ENCODE peak calls at places on chromosomes 11 and 22, in six cellular contexts. Z, K, A, D, C and E are unnamed samples.

GRCh38 chr22:41382098-41382578 is 396 bp downstream of the TEF start:
- DNase-seq in Z (peak; percentile 66), K (peak; percentile 54), A (peak; percentile 74), D (peak; percentile 69), C (peak; percentile 83), E (no peak)

GRCh38 chr11:19976281-19976941 is 183.9 kb downstream of the DBX1 start:
- DNase-seq in Z (no peak), K (no peak), A (no peak), D (no peak), C (no peak), E (no peak)

GRCh38 chr11:114168691-114169090 is 109.2 kb downstream of the ZBTB16 start:
- DNase-seq in Z (no peak), K (no peak), A (no peak), D (no peak), C (no peak), E (no peak)

GRCh38 chr11:125603207-125603606 is 10.6 kb downstream of the STT3A start:
- DNase-seq in Z (no peak), K (peak; percentile 17), A (no peak), D (no peak), C (no peak), E (no peak)

GRCh38 chr11:46247664-46248063 is 29.8 kb upstream of the CREB3L1 start:
- DNase-seq in Z (peak; percentile 73), K (peak; percentile 43), A (no peak), D (no peak), C (peak; percentile 44), E (peak; percentile 76)

GRCh38 chr11:33687733-33688479 is 12.7 kb downstream of the C11orf91 start:
- DNase-seq in Z (no peak), K (peak; percentile 80), A (no peak), D (peak; percentile 65), C (peak; percentile 66), E (no peak)

GRCh38 chr11:2473361-2474058 is 28.7 kb downstream of the KCNQ1 start:
- DNase-seq in Z (no peak), K (no peak), A (no peak), D (no peak), C (no peak), E (no peak)

GRCh38 chr22:30127749-30128166 is 47.5 kb downstream of the HORMAD2 start:
- DNase-seq in Z (no peak), K (peak; percentile 43), A (no peak), D (no peak), C (no peak), E (no peak)

GRCh38 chr11:27227744-27228143 is 135.3 kb downstream of the CCDC34 start:
- DNase-seq in Z (no peak), K (no peak), A (no peak), D (no peak), C (no peak), E (no peak)

GRCh38 chr11:83191986-83192385 is 1.5 kb upstream of the ANKRD42 start:
- DNase-seq in Z (no peak), K (no peak), A (no peak), D (no peak), C (no peak), E (no peak)

GRCh38 chr11:86608251-86608799 is 64.1 kb downstream of the ME3 start:
- DNase-seq in Z (peak; percentile 70), K (peak; percentile 85), A (peak; percentile 68), D (peak; percentile 46), C (peak; percentile 43), E (peak; percentile 59)

GRCh38 chr11:69475866-69476714 is 5.4 kb upstream of the LINC01488 start:
- DNase-seq in Z (no peak), K (no peak), A (no peak), D (no peak), C (no peak), E (no peak)

GRCh38 chr11:124722176-124722575 is 17.6 kb upstream of the NRGN start:
- DNase-seq in Z (no peak), K (no peak), A (no peak), D (no peak), C (no peak), E (no peak)

GRCh38 chr11:4118107-4118506 is 23.5 kb downstream of the RRM1 start:
- DNase-seq in Z (no peak), K (peak; percentile 41), A (no peak), D (no peak), C (no peak), E (no peak)

GRCh38 chr11:19725379-19726079 is 12.9 kb downstream of the NAV2 start:
- DNase-seq in Z (peak; percentile 67), K (no peak), A (no peak), D (no peak), C (no peak), E (no peak)

GRCh38 chr22:45357492-45357891 is 47.8 kb downstream of the FAM118A start:
- DNase-seq in Z (no peak), K (no peak), A (no peak), D (no peak), C (no peak), E (no peak)

GRCh38 chr11:298406-299065 is 790 bp downstream of the IFITM5 start:
- DNase-seq in Z (no peak), K (no peak), A (no peak), D (no peak), C (no peak), E (no peak)

GRCh38 chr22:46063861-46064235 is 86.5 kb upstream of the PPARA start:
- DNase-seq in Z (no peak), K (no peak), A (no peak), D (no peak), C (no peak), E (peak; percentile 73)

GRCh38 chr11:93122535-93122934 is 75.3 kb downstream of the SLC36A4 start:
- DNase-seq in Z (no peak), K (no peak), A (no peak), D (no peak), C (no peak), E (no peak)

GRCh38 chr11:22930816-22931594 is 70.7 kb upstream of the CCDC179 start:
- DNase-seq in Z (no peak), K (no peak), A (no peak), D (no peak), C (no peak), E (no peak)

GRCh38 chr11:26620282-26621045 is 48.4 kb upstream of the MUC15 start:
- DNase-seq in Z (no peak), K (no peak), A (no peak), D (no peak), C (no peak), E (no peak)

GRCh38 chr22:23248583-23248982 is 68.3 kb downstream of the BCR start:
- DNase-seq in Z (peak; percentile 62), K (peak; percentile 53), A (no peak), D (no peak), C (no peak), E (no peak)

GRCh38 chr22:23249506-23250423 is 69.5 kb downstream of the BCR start:
- DNase-seq in Z (no peak), K (no peak), A (no peak), D (no peak), C (no peak), E (no peak)

GRCh38 chr22:23253475-23254055 is 73.3 kb downstream of the BCR start:
- DNase-seq in Z (no peak), K (no peak), A (no peak), D (no peak), C (no peak), E (no peak)

GRCh38 chr22:23251445-23252093 is 71.3 kb downstream of the BCR start:
- DNase-seq in Z (no peak), K (no peak), A (no peak), D (no peak), C (no peak), E (no peak)

GRCh38 chr22:23250424-23251363 is 70.4 kb downstream of the BCR start:
- DNase-seq in Z (no peak), K (no peak), A (no peak), D (no peak), C (no peak), E (no peak)
- TF ChIP-seq CTCF in Z (no peak), K (no peak), A (no peak), D (no peak), C (no peak), E (no peak)

DNA sequence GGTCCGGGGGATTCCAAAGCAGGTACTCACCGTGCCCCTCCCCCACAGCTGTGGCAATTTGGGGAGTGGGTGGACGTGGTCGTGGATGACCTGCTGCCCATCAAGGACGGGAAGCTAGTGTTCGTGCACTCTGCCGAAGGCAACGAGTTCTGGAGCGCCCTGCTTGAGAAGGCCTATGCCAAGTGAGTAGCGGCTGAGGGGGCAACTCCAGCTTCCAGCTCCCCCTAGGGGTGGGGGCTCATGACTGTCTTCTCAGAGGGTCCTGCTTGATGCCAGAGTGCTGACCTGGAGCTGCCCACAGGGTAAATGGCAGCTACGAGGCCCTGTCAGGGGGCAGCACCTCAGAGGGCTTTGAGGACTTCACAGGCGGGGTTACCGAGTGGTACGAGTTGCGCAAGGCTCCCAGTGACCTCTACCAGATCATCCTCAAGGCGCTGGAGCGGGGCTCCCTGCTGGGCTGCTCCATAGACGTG is 4.2 kb downstream of the CAPN1 start:
- DNase-seq in Z (no peak), K (no peak), A (no peak), D (no peak), C (no peak), E (no peak)
- TF ChIP-seq CTCF in Z (no peak), K (peak; percentile 2), A (no peak), D (no peak), C (no peak), E (no peak)

GRCh38 chr11:131672191-131672590 is 301.8 kb downstream of the NTM start:
- DNase-seq in Z (no peak), K (no peak), A (no peak), D (no peak), C (no peak), E (no peak)

GRCh38 chr11:131674051-131674755 is 303.8 kb downstream of the NTM start:
- DNase-seq in Z (peak; percentile 68), K (peak; percentile 75), A (peak; percentile 75), D (peak; percentile 80), C (peak; percentile 85), E (no peak)

GRCh38 chr11:131670876-131671275 is 300.5 kb downstream of the NTM start:
- DNase-seq in Z (no peak), K (no peak), A (no peak), D (no peak), C (no peak), E (no peak)

GRCh38 chr11:131671320-131671719 is 300.9 kb downstream of the NTM start:
- DNase-seq in Z (no peak), K (no peak), A (no peak), D (no peak), C (no peak), E (no peak)

GRCh38 chr11:131671764-131672163 is 301.3 kb downstream of the NTM start:
- DNase-seq in Z (no peak), K (no peak), A (no peak), D (no peak), C (peak; percentile 31), E (no peak)
- TF ChIP-seq CTCF in Z (no peak), K (no peak), A (no peak), D (peak; percentile 26), C (peak; percentile 44), E (no peak)

GRCh38 chr11:128905345-128906184 is 14.4 kb downstream of the KCNJ5 start:
- DNase-seq in Z (peak; percentile 58), K (peak; percentile 60), A (no peak), D (no peak), C (peak; percentile 56), E (no peak)

GRCh38 chr11:128908391-128909246 is 17.5 kb downstream of the KCNJ5 start:
- DNase-seq in Z (peak; percentile 57), K (peak; percentile 85), A (peak; percentile 72), D (no peak), C (no peak), E (no peak)

GRCh38 chr11:128904872-128905344 is 13.8 kb downstream of the KCNJ5 start:
- DNase-seq in Z (no peak), K (peak; percentile 55), A (peak; percentile 54), D (no peak), C (peak; percentile 63), E (no peak)

GRCh38 chr11:128904303-128904871 is 13.2 kb downstream of the KCNJ5 start:
- DNase-seq in Z (no peak), K (no peak), A (no peak), D (no peak), C (no peak), E (no peak)

GRCh38 chr11:128906185-128907065 is 15.3 kb downstream of the KCNJ5 start:
- DNase-seq in Z (no peak), K (no peak), A (no peak), D (no peak), C (no peak), E (no peak)
- TF ChIP-seq CTCF in Z (no peak), K (no peak), A (no peak), D (no peak), C (no peak), E (no peak)